ENCODE peak calls at places on chromosomes 7 and 10, in seven cellular contexts. O is fibroblast of lung, Q is coronary artery, H is tibial artery, G is neural progenitor cell, N is thoracic aorta, D is prostate gland. F is an unnamed sample.

GRCh38 chr10:70856454-70856853 is 31.9 kb downstream of the PCBD1 start:
- DNase-seq in Q (no peak), O (no peak), N (no peak), D (no peak), G (no peak), H (no peak), F (no peak)

GRCh38 chr7:50308301-50309129 is 4.0 kb downstream of the IKZF1 start:
- DNase-seq in G (peak), Q (no peak), N (no peak), H (no peak), O (no peak), D (no peak), F (no peak)

GRCh38 chr7:100372256-100372655 is 1.0 kb upstream of the PILRA start:
- DNase-seq in O (peak), N (no peak), Q (no peak), G (no peak), D (no peak), H (no peak), F (peak)

GRCh38 chr10:82497451-82497850 is 622.5 kb downstream of the NRG3 start:
- DNase-seq in G (no peak), D (no peak), N (no peak), Q (no peak), H (no peak), O (peak), F (no peak)

GRCh38 chr7:1662767-1663166 is 7.3 kb upstream of the ELFN1 start:
- DNase-seq in D (no peak), G (no peak), O (no peak), N (no peak), Q (peak), H (no peak), F (no peak)

GRCh38 chr7:17697128-17697881 is 243.0 kb downstream of the SNX13 start:
- DNase-seq in H (no peak), D (no peak), N (no peak), Q (no peak), O (no peak), G (no peak), F (peak)

GRCh38 chr10:109203616-109204375 is 719.5 kb downstream of the XPNPEP1 start:
- DNase-seq in H (no peak), O (peak), G (no peak), N (no peak), Q (no peak), D (no peak), F (peak)

GRCh38 chr10:70901276-70901878 is 13.0 kb upstream of the PCBD1 start:
- DNase-seq in H (no peak), N (no peak), D (no peak), G (no peak), Q (no peak), O (no peak), F (no peak)

GRCh38 chr7:116583653-116584052 is 58.8 kb downstream of the CAV1 start:
- DNase-seq in G (no peak), Q (no peak), H (no peak), D (no peak), N (no peak), O (no peak), F (peak)

GRCh38 chr7:18754766-18755165 is 259.2 kb downstream of the HDAC9 start:
- DNase-seq in G (no peak), Q (no peak), N (no peak), H (no peak), D (no peak), O (peak), F (peak)

GRCh38 chr10:124791378-124792348 is at the start of gene EEF1AKMT2:
- DNase-seq in H (peak), Q (peak), G (peak), N (peak), D (peak), O (peak), F (peak)

GRCh38 chr10:124798364-124798763 is 3.3 kb upstream of the ABRAXAS2 start:
- DNase-seq in N (no peak), Q (no peak), O (no peak), H (no peak), D (no peak), G (no peak), F (no peak)

GRCh38 chr10:124798781-124799180 is 2.8 kb upstream of the ABRAXAS2 start:
- DNase-seq in G (no peak), H (no peak), Q (no peak), D (no peak), O (no peak), N (no peak), F (no peak)

GRCh38 chr10:124792998-124793352 is 1.3 kb upstream of the EEF1AKMT2 start:
- DNase-seq in H (no peak), D (no peak), Q (no peak), G (no peak), N (no peak), O (no peak), F (no peak)
- H3K4me3 ChIP-seq in H (peak), D (no peak), Q (peak), G (no peak), N (peak), O (no peak), F (no peak)

GRCh38 chr10:2888403-2889004 is 178.8 kb upstream of the PFKP start:
- DNase-seq in G (no peak), N (no peak), Q (no peak), D (no peak), H (no peak), O (no peak), F (no peak)

GRCh38 chr10:2885276-2885955 is 181.9 kb upstream of the PFKP start:
- DNase-seq in Q (no peak), D (no peak), H (no peak), N (no peak), O (no peak), G (no peak), F (no peak)

GRCh38 chr10:2885956-2886296 is 181.4 kb upstream of the PFKP start:
- DNase-seq in H (no peak), D (no peak), O (no peak), Q (no peak), G (no peak), N (no peak), F (no peak)

GRCh38 chr10:2886662-2887061 is 180.7 kb upstream of the PFKP start:
- DNase-seq in O (no peak), N (no peak), H (no peak), D (no peak), G (no peak), Q (no peak), F (no peak)

DNA sequence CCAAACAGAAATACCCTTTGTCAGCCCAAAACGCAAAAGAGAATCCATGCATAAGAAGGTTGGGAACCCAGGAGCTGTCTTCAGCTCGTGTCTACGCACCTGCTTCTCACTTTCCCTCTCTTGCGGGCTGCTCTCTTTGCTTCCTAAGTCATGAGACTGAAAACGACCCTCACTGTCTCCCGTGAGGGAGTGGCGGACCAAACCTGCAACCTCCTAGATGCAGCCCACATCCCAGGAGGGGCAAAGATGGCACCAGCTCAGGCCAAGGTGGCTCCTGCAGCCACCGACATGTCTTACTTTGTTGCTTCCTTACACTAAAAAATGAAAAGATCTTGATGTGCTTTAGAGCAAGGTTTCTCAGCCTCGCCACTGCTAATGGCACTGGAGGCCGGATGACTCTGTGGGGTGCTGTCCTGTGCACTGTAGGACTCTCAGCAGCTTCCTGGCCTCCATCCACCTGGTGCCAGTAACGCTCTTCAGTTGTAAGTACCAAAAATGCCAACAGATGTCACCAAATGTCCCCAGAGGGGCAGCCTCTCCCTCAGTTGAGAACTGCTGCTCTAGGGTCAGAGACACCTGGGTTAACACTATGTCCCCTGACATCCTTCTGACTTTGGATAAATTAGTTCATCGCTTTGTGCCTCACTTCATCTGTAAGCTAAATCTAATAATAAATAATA is 179.8 kb upstream of the PFKP start:
- DNase-seq in N (no peak), G (no peak), D (no peak), Q (no peak), O (no peak), H (no peak), F (no peak)
- TF ChIP-seq CTCF in N (no peak), G (no peak), D (no peak), Q (no peak), O (no peak), H (no peak), F (no peak)

GRCh38 chr10:77259475-77259874 is 378.1 kb downstream of the KCNMA1 start:
- DNase-seq in Q (no peak), O (no peak), N (no peak), H (no peak), G (no peak), D (no peak), F (no peak)
- H3K4me3 ChIP-seq in Q (no peak), O (no peak), N (no peak), H (no peak), G (no peak), D (no peak), F (no peak)

GRCh38 chr7:107149863-107150262 is 18.9 kb upstream of the HBP1 start:
- DNase-seq in H (no peak), Q (no peak), N (no peak), D (no peak), O (no peak), G (no peak), F (no peak)

GRCh38 chr7:107148721-107149120 is 20.1 kb upstream of the HBP1 start:
- DNase-seq in N (no peak), D (no peak), H (no peak), O (no peak), Q (no peak), G (no peak), F (no peak)

GRCh38 chr7:107152011-107152410 is 16.8 kb upstream of the HBP1 start:
- DNase-seq in N (no peak), G (no peak), H (no peak), O (peak), D (no peak), Q (no peak), F (peak)

GRCh38 chr7:107151538-107151937 is 17.3 kb upstream of the HBP1 start:
- DNase-seq in D (no peak), H (no peak), N (no peak), Q (no peak), G (no peak), O (no peak), F (no peak)

DNA sequence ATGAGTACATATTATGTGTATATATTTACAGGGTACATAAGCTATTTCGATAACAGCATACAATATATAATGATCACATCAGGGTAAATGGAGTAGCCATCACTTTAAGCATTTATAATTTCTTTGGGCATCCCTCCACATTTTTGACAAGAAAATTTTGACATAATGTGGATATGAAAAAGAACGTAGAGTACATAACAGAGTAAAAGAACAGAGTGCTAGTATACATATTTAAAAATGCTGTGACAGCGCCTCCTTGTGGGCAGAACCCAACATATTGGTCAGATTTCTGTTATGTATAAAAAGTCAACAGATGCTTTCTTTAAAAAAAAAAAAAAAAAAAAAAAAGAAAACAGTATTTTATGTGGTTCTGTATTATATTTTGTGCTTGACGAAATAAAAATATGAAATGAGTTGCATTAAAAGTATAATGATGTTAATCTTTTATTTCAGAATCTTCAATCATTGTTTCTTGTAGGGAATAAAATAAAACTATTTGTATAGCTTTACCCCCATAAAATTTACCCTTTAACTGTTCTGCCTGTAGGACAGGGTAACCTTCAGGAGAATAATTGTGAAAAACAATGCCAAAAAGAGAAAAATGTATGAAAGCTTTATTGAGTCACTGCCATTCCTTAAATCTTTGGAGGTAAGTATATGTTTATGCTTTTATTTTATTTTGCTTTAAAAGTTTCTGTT is 18.3 kb upstream of the HBP1 start:
- DNase-seq in N (no peak), Q (no peak), H (peak), O (peak), G (peak), D (peak), F (peak)
- TF ChIP-seq CTCF in N (peak), Q (peak), H (peak), O (peak), G (peak), D (peak), F (peak)

DNA sequence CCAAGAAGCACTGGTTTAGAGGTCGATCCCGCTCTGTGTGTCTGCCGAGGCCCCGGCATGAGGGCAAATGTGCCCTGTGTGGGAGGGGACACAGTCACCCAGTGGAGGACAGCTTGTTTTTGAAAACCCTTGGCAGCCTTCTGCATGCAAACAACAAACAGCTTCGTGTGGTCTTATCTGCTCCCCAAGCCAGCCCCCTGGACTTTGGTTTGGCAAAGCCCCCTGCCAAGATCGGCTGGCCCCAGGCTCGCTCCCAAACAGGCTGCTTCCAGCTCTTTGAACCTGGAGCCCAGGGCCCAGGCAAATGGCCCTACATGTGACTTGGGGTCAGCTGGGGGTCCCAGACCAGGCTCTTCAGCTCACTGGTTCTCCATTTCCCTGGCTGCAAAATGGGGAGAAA is 2.9 kb downstream of the ELN start:
- DNase-seq in N (no peak), D (no peak), G (no peak), Q (peak), O (no peak), H (no peak), F (no peak)
- H3K4me3 ChIP-seq in N (peak), D (peak), G (no peak), Q (peak), O (peak), H (peak), F (no peak)

DNA sequence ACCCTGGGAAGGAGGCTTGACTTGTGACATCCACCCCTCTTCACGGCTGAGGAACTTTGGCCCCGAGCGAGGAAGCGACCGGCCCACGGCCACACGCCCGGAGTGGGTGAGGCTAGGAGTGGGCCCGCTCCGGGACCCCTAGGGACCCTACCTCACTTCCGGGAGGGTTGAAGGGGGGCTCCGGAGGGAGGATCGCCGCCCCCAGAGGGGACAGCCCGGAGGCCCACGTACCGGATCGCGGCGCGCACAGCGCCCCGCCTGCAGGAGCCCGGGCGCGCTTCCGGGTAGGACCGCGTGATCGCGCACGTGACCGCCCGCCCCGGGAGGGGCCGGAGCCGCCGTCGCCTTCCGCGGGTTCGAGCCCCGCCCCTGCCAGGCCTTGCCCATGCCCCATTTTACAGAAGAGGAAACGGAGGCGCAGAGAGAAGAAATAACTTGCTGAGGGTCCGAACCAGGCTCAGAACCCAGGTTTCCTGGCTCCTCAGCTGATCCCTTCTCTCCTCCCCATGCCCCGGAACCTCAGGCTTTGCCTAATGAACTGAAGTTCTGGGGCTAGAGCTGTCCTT is at the start of gene HPS1:
- DNase-seq in D (peak), G (peak), O (peak), H (peak), Q (peak), N (no peak), F (peak)
- TF ChIP-seq CTCF in D (peak), G (peak), O (no peak), H (peak), Q (no peak), N (no peak), F (no peak)

F was measured in fibroblast of villous mesenchyme.